ENCODE peak calls at places on chromosome 12, in four cellular contexts. J, U, D and B are unnamed samples.

GRCh38 chr12:52041695-52042123 is 9.5 kb upstream of the NR4A1 start:
- DNase-seq in U (no peak), J (peak), D (peak), B (no peak)

GRCh38 chr12:49671051-49671765 is 36.0 kb downstream of the FMNL3 start:
- DNase-seq in J (no peak), D (no peak), U (no peak), B (no peak)

GRCh38 chr12:39103552-39104165 is 198.3 kb upstream of the CPNE8 start:
- DNase-seq in D (peak), J (no peak), U (no peak), B (no peak)

GRCh38 chr12:97960741-97961608 is 498.4 kb downstream of the RMST start:
- DNase-seq in J (peak), U (no peak), D (peak), B (no peak)

GRCh38 chr12:124018526-124018925 is 45.5 kb downstream of the ZNF664 start:
- DNase-seq in D (no peak), U (no peak), J (no peak), B (no peak)

GRCh38 chr12:123033392-123034021 is 53.0 kb downstream of the ARL6IP4 start:
- DNase-seq in U (no peak), D (no peak), J (no peak), B (peak)

GRCh38 chr12:56317675-56318074 is 1.9 kb upstream of the CNPY2 start:
- DNase-seq in D (no peak), U (no peak), J (no peak), B (no peak)

GRCh38 chr12:19674437-19674836 is 235.1 kb downstream of the AEBP2 start:
- DNase-seq in J (no peak), D (no peak), U (no peak), B (no peak)

GRCh38 chr12:55847603-55848329 is 5.0 kb upstream of the MMP19 start:
- DNase-seq in U (peak), J (no peak), D (no peak), B (no peak)

GRCh38 chr12:112116232-112117060 is 7.9 kb upstream of the NAA25 start:
- DNase-seq in U (no peak), J (peak), D (peak), B (peak)

GRCh38 chr12:69131073-69131472 is 108.3 kb upstream of the CPSF6 start:
- DNase-seq in U (no peak), D (no peak), J (no peak), B (no peak)

GRCh38 chr12:87866602-87867292 is 162.5 kb downstream of the C12orf50 start:
- DNase-seq in D (no peak), U (no peak), J (peak), B (no peak)

GRCh38 chr12:54624316-54625279 is 10.1 kb downstream of the LACRT start:
- DNase-seq in U (no peak), D (no peak), J (peak), B (no peak)

GRCh38 chr12:89206375-89206774 is 145.9 kb downstream of the DUSP6 start:
- DNase-seq in J (no peak), D (no peak), U (no peak), B (no peak)

GRCh38 chr12:54040148-54040494 is 7.3 kb downstream of the HOXC5 start:
- DNase-seq in J (no peak), U (no peak), D (no peak), B (no peak)

GRCh38 chr12:91155990-91156389 is 26.6 kb downstream of the DCN start:
- DNase-seq in J (no peak), D (no peak), U (no peak), B (no peak)

GRCh38 chr12:48189331-48190125 is 6.1 kb downstream of the CCDC184 start:
- DNase-seq in J (peak), D (peak), U (no peak), B (no peak)

GRCh38 chr12:103331643-103332042 is 164.1 kb downstream of the C12orf42 start:
- DNase-seq in U (no peak), J (no peak), D (no peak), B (no peak)

GRCh38 chr12:103330672-103331071 is 165.1 kb downstream of the C12orf42 start:
- DNase-seq in J (no peak), D (no peak), U (no peak), B (no peak)

GRCh38 chr12:103327676-103328075 is 168.1 kb downstream of the C12orf42 start:
- DNase-seq in U (no peak), D (no peak), J (no peak), B (no peak)

DNA sequence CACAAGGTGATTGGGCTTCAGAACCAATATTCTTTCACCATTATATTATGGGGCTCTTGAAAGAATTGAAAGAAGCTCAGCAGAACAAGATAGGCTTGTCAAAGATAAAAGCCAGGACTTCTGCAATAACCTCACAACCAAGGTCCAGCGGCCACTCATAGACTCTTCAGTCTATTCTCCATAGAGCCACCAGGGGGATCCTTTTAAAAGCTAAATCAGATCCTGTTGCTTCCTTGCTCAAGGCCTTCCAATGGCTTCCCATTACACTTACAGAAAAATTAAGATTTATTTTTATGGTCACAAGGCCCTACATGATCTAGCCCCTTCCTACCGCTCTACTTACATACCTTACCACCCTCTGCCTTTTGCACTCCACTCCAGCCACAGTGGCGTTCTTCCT is 169.6 kb downstream of the C12orf42 start:
- DNase-seq in J (peak), U (no peak), D (peak), B (no peak)
- TF ChIP-seq CTCF in J (peak), U (no peak), D (no peak), B (peak)

GRCh38 chr12:109503611-109504010 is 26.2 kb downstream of the UBE3B start:
- DNase-seq in D (no peak), J (no peak), U (no peak), B (no peak)

GRCh38 chr12:109500406-109501185 is 23.2 kb downstream of the UBE3B start:
- DNase-seq in D (no peak), J (no peak), U (no peak), B (no peak)

GRCh38 chr12:109504068-109504467 is 26.6 kb downstream of the UBE3B start:
- DNase-seq in D (no peak), J (no peak), U (no peak), B (no peak)

GRCh38 chr12:109501299-109501698 is 23.9 kb downstream of the UBE3B start:
- DNase-seq in J (no peak), D (no peak), U (no peak), B (no peak)

GRCh38 chr12:109502332-109502731 is 24.9 kb downstream of the UBE3B start:
- DNase-seq in J (no peak), D (no peak), U (no peak), B (no peak)
- TF ChIP-seq CTCF in J (no peak), D (no peak), U (no peak), B (no peak)

DNA sequence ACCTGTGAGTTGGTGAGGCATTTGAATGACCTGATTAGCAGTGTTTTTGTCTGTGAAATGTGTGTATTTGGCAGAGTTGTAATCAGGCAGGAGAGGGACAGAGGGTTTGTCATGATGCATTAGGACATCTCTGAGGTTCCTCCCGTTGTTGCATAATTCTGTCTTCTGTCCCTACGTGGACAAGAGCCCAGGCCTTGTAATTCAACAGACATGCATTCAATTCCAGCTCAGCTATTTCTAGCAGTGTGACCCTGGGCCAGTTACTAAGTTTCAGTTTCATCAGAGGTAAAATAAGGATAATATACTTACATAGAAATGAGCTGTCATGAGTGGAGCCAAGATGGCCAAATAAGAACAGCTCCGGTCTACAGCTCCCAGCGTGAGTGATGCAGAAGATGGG is 208.6 kb downstream of the SLC38A4 start:
- DNase-seq in D (no peak), J (no peak), U (peak), B (no peak)
- TF ChIP-seq CTCF in D (no peak), J (no peak), U (no peak), B (no peak)

GRCh38 chr12:130401703-130402102 is 64.0 kb downstream of the PIWIL1 start:
- DNase-seq in U (no peak), J (no peak), D (no peak), B (no peak)
- TF ChIP-seq CTCF in U (no peak), J (peak), D (no peak), B (peak)